ENCODE peak calls at places on chromosomes 4 and X, in eight cellular contexts. M is OCI-LY7, F is T-helper 2 cell, S is choroid plexus epithelial cell, A is HS-5, W is retina, I is AG04450, D is Right ventricle myocardium inferior. P is an unnamed sample.

GRCh38 chr4:165905405-165906027 is 32.5 kb downstream of the TLL1 start:
- DNase-seq in S (no peak), A (no peak), W (no peak), M (no peak), I (no peak), D (no peak), F (no peak), P (no peak)

GRCh38 chrX:136200466-136200865 is 50.7 kb downstream of the MAP7D3 start:
- DNase-seq in A (no peak), D (no peak), I (no peak), W (no peak), F (no peak), S (peak), M (peak), P (no peak)

GRCh38 chr4:42483426-42484379 is 86.4 kb downstream of the SHISA3 start:
- DNase-seq in F (no peak), M (no peak), A (peak), D (no peak), W (no peak), S (no peak), I (no peak), P (no peak)

GRCh38 chr4:28709821-28710330 is 1849.2 kb downstream of the STIM2 start:
- DNase-seq in S (peak), A (no peak), M (no peak), F (no peak), I (no peak), W (no peak), D (no peak), P (no peak)

GRCh38 chr4:46937493-46937892 is 28.4 kb upstream of the COX7B2 start:
- DNase-seq in A (no peak), D (no peak), M (no peak), F (no peak), I (no peak), W (no peak), S (peak), P (no peak)

GRCh38 chrX:120514236-120514635 is 45.1 kb upstream of the LAMP2 start:
- DNase-seq in I (no peak), W (no peak), F (no peak), D (no peak), M (peak), S (peak), A (no peak), P (no peak)

GRCh38 chr4:3867403-3868100 is 101.4 kb downstream of the ADRA2C start:
- DNase-seq in F (no peak), S (no peak), M (no peak), D (peak), A (no peak), W (no peak), I (no peak), P (no peak)

GRCh38 chrX:10554612-10555270 is 65.6 kb downstream of the MID1 start:
- DNase-seq in D (no peak), W (no peak), F (no peak), S (no peak), M (no peak), I (no peak), A (no peak), P (no peak)

GRCh38 chr4:8293131-8293975 is 23.8 kb downstream of the HTRA3 start:
- DNase-seq in M (no peak), S (no peak), I (no peak), W (no peak), F (no peak), D (peak), A (no peak), P (no peak)

GRCh38 chr4:180751009-180751408 is 1492.2 kb upstream of the TENM3 start:
- DNase-seq in A (peak), F (no peak), I (peak), S (peak), D (no peak), M (no peak), W (no peak), P (no peak)

GRCh38 chr4:91448668-91449330 is 855.0 kb upstream of the GRID2 start:
- DNase-seq in S (peak), A (peak), W (no peak), F (no peak), M (no peak), D (no peak), I (no peak), P (no peak)

GRCh38 chr4:103915224-103915869 is 195.6 kb upstream of the TACR3 start:
- DNase-seq in D (no peak), I (no peak), F (no peak), S (peak), M (peak), W (peak), A (no peak), P (no peak)

GRCh38 chr4:82469776-82470345 is 39.5 kb downstream of the ENOPH1 start:
- DNase-seq in I (peak), W (no peak), S (peak), F (no peak), M (no peak), A (peak), D (no peak), P (no peak)

GRCh38 chr4:27000820-27001219 is 140.2 kb downstream of the STIM2 start:
- DNase-seq in A (no peak), M (peak), S (no peak), D (no peak), W (no peak), F (no peak), I (no peak), P (no peak)

GRCh38 chr4:6087669-6088068 is 69.4 kb upstream of the C4orf50 start:
- DNase-seq in S (peak), D (no peak), F (no peak), I (no peak), W (no peak), A (peak), M (peak), P (no peak)

GRCh38 chrX:78517124-78517523 is 142.0 kb downstream of the RTL3 start:
- DNase-seq in W (no peak), I (no peak), F (peak), S (peak), D (no peak), A (no peak), M (no peak), P (peak)

GRCh38 chr4:1862055-1862911 is 6.3 kb upstream of the LETM1 start:
- DNase-seq in I (no peak), F (no peak), A (no peak), S (no peak), D (no peak), W (no peak), M (no peak), P (no peak)